ENCODE peak calls at places on chromosomes 5 and 9, in nine cellular contexts. N, L, C, H, P, Z, V, X and F are unnamed samples.

GRCh38 chr5:167759411-167759821 is 532.0 kb upstream of the WWC1 start:
- DNase-seq in N (no peak), L (no peak), C (no peak), H (no peak), P (no peak), Z (no peak), V (no peak), X (no peak), F (no peak)

GRCh38 chr9:17744786-17745185 is 165.9 kb downstream of the SH3GL2 start:
- DNase-seq in N (peak; percentile 56), L (no peak), C (no peak), H (no peak), P (peak; percentile 8), Z (no peak), V (no peak), X (no peak), F (peak; percentile 6)

GRCh38 chr9:35538361-35539234 is 48.7 kb downstream of the RUSC2 start:
- DNase-seq in N (peak; percentile 77), L (no peak), C (no peak), H (no peak), P (peak; percentile 93), Z (no peak), V (peak; percentile 83), X (peak; percentile 44), F (peak; percentile 88)

GRCh38 chr5:139678751-139679750 is 30.9 kb downstream of the CXXC5 start:
- DNase-seq in N (peak; percentile 84), L (no peak), C (no peak), H (no peak), P (peak; percentile 56), Z (no peak), V (no peak), X (no peak), F (no peak)

GRCh38 chr9:130933114-130934046 is 5.7 kb downstream of the FIBCD1 start:
- DNase-seq in N (peak; percentile 69), L (no peak), C (no peak), H (no peak), P (peak; percentile 90), Z (no peak), V (no peak), X (peak; percentile 83), F (peak; percentile 75)

GRCh38 chr5:147450596-147450995 is 59.3 kb downstream of the DPYSL3 start:
- DNase-seq in N (peak; percentile 39), L (no peak), C (no peak), H (no peak), P (no peak), Z (no peak), V (no peak), X (no peak), F (no peak)

GRCh38 chr9:127644943-127645342 is 32.9 kb downstream of the STXBP1 start:
- DNase-seq in N (no peak), L (no peak), C (no peak), H (no peak), P (no peak), Z (no peak), V (no peak), X (no peak), F (no peak)

GRCh38 chr9:21580636-21581353 is 98.7 kb upstream of the IFNE start:
- DNase-seq in N (no peak), L (no peak), C (no peak), H (no peak), P (peak; percentile 45), Z (no peak), V (no peak), X (no peak), F (peak; percentile 65)

GRCh38 chr9:18721267-18722079 is 247.5 kb downstream of the ADAMTSL1 start:
- DNase-seq in N (no peak), L (no peak), C (no peak), H (no peak), P (peak; percentile 72), Z (no peak), V (peak; percentile 60), X (no peak), F (no peak)

GRCh38 chr9:3824062-3824461 is 298.3 kb upstream of the RFX3 start:
- DNase-seq in N (no peak), L (no peak), C (no peak), H (no peak), P (peak; percentile 80), Z (no peak), V (no peak), X (no peak), F (peak; percentile 67)

GRCh38 chr9:123893831-123894460 is 36.0 kb downstream of the DENND1A start:
- DNase-seq in N (no peak), L (no peak), C (no peak), H (no peak), P (peak; percentile 36), Z (no peak), V (no peak), X (no peak), F (peak; percentile 52)

GRCh38 chr5:473344-474192 is 30.6 kb downstream of the EXOC3 start:
- DNase-seq in N (peak; percentile 89), L (peak; percentile 73), C (peak; percentile 76), H (peak; percentile 43), P (peak; percentile 70), Z (no peak), V (no peak), X (peak; percentile 50), F (peak; percentile 37)

GRCh38 chr5:139659673-139660072 is 11.5 kb downstream of the CXXC5 start:
- DNase-seq in N (peak; percentile 79), L (no peak), C (no peak), H (no peak), P (peak; percentile 51), Z (no peak), V (peak; percentile 71), X (no peak), F (no peak)

GRCh38 chr5:8628521-8628920 is 759.6 kb downstream of the MTRR start:
- DNase-seq in N (no peak), L (no peak), C (no peak), H (no peak), P (no peak), Z (no peak), V (no peak), X (no peak), F (no peak)

GRCh38 chr5:143245929-143246561 is 157.4 kb downstream of the NR3C1 start:
- DNase-seq in N (no peak), L (no peak), C (no peak), H (no peak), P (peak; percentile 95), Z (peak; percentile 92), V (no peak), X (peak; percentile 80), F (peak; percentile 82)

GRCh38 chr5:3312299-3312698 is 283.3 kb upstream of the IRX1 start:
- DNase-seq in N (no peak), L (no peak), C (no peak), H (no peak), P (no peak), Z (no peak), V (no peak), X (no peak), F (no peak)

GRCh38 chr5:149887622-149888183 is 56.9 kb downstream of the PDE6A start:
- DNase-seq in N (no peak), L (no peak), C (no peak), H (no peak), P (peak; percentile 80), Z (peak; percentile 12), V (no peak), X (no peak), F (peak; percentile 65)

GRCh38 chr5:150155258-150156032 is at the start of gene PDGFRB:
- DNase-seq in N (peak; percentile 93), L (no peak), C (peak; percentile 78), H (peak; percentile 25), P (peak; percentile 98), Z (no peak), V (peak; percentile 80), X (peak; percentile 54), F (peak; percentile 94)

GRCh38 chr9:131773911-131774379 is 34.1 kb upstream of the RAPGEF1 start:
- DNase-seq in N (peak; percentile 95), L (no peak), C (peak; percentile 67), H (no peak), P (peak; percentile 83), Z (no peak), V (no peak), X (peak; percentile 4), F (peak; percentile 68)

GRCh38 chr9:97737429-97737828 is 40.3 kb upstream of the XPA start:
- DNase-seq in N (peak; percentile 81), L (no peak), C (no peak), H (no peak), P (no peak), Z (peak; percentile 15), V (no peak), X (no peak), F (no peak)

GRCh38 chr5:91436241-91436640 is 53.1 kb upstream of the ARRDC3 start:
- DNase-seq in N (no peak), L (no peak), C (no peak), H (no peak), P (no peak), Z (no peak), V (no peak), X (no peak), F (no peak)

GRCh38 chr9:106438928-106439327 is 424.0 kb upstream of the ZNF462 start:
- DNase-seq in N (no peak), L (no peak), C (no peak), H (no peak), P (no peak), Z (no peak), V (no peak), X (no peak), F (no peak)

GRCh38 chr5:112419596-112420110 is 576 bp upstream of the EPB41L4A start:
- DNase-seq in N (peak; percentile 77), L (no peak), C (peak; percentile 61), H (no peak), P (peak; percentile 50), Z (peak; percentile 13), V (peak; percentile 84), X (peak; percentile 45), F (peak; percentile 4)

GRCh38 chr5:146079695-146080361 is 25.5 kb downstream of the PLAC8L1 start:
- DNase-seq in N (no peak), L (no peak), C (no peak), H (no peak), P (peak; percentile 32), Z (peak; percentile 12), V (no peak), X (no peak), F (peak; percentile 18)

GRCh38 chr9:88174324-88174723 is 36.0 kb upstream of the SPATA31C2 start:
- DNase-seq in N (no peak), L (no peak), C (no peak), H (no peak), P (no peak), Z (no peak), V (no peak), X (no peak), F (no peak)

GRCh38 chr5:31396611-31397295 is 135.1 kb downstream of the DROSHA start:
- DNase-seq in N (no peak), L (no peak), C (no peak), H (no peak), P (no peak), Z (no peak), V (no peak), X (no peak), F (peak; percentile 20)

GRCh38 chr5:63247651-63248050 is 669.0 kb downstream of the LRRC70 start:
- DNase-seq in N (no peak), L (no peak), C (no peak), H (no peak), P (no peak), Z (no peak), V (no peak), X (no peak), F (peak; percentile 83)

GRCh38 chr9:15401266-15401665 is 21.4 kb upstream of the SNAPC3 start:
- DNase-seq in N (no peak), L (no peak), C (no peak), H (no peak), P (no peak), Z (no peak), V (no peak), X (no peak), F (peak; percentile 42)

GRCh38 chr5:142597546-142598337 is 88.1 kb downstream of the FGF1 start:
- DNase-seq in N (no peak), L (peak; percentile 71), C (no peak), H (no peak), P (peak; percentile 95), Z (peak; percentile 74), V (no peak), X (peak; percentile 41), F (peak; percentile 75)

GRCh38 chr9:95822583-95823431 is 52.7 kb upstream of the ERCC6L2 start:
- DNase-seq in N (no peak), L (no peak), C (peak; percentile 72), H (no peak), P (peak; percentile 79), Z (peak; percentile 2), V (no peak), X (peak; percentile 21), F (peak; percentile 99)

GRCh38 chr9:32378496-32378895 is 5.9 kb upstream of the ACO1 start:
- DNase-seq in N (peak; percentile 24), L (peak; percentile 67), C (peak; percentile 66), H (peak; percentile 53), P (peak; percentile 86), Z (peak; percentile 71), V (no peak), X (no peak), F (peak; percentile 81)